ENCODE peak calls at places on chromosomes 11 and 22, in nine cellular contexts. T, R, A, X, Q, C, Y, Z and M are unnamed samples.

GRCh38 chr11:72751293-72752087 is 718 bp downstream of the ARAP1 start:
- DNase-seq in X (peak; percentile 69), A (no peak), Y (no peak), Q (no peak), C (no peak), Z (peak; percentile 72), T (no peak), R (no peak), M (no peak)

GRCh38 chr11:75428301-75428724 is 4.7 kb downstream of the KLHL35 start:
- DNase-seq in T (peak; percentile 87), Z (peak; percentile 86), X (peak; percentile 94), A (peak; percentile 85), Q (peak; percentile 83), Y (no peak), R (peak; percentile 99), C (no peak), M (peak; percentile 81)

GRCh38 chr11:2673871-2674471 is 25.8 kb downstream of the KCNQ1OT1 start:
- DNase-seq in T (peak; percentile 8), C (no peak), Q (peak; percentile 43), X (peak; percentile 62), A (no peak), R (no peak), Y (no peak), Z (no peak), M (peak; percentile 23)

GRCh38 chr22:28369849-28370248 is 309.8 kb downstream of the TTC28 start:
- DNase-seq in R (no peak), T (no peak), Y (no peak), X (no peak), Q (no peak), Z (no peak), C (no peak), A (no peak), M (no peak)

GRCh38 chr11:111378773-111379499 is at the start of gene POU2AF1:
- DNase-seq in T (no peak), R (no peak), Y (no peak), A (no peak), X (peak; percentile 95), C (no peak), Q (no peak), Z (no peak), M (no peak)

GRCh38 chr11:102244681-102245409 is 72.4 kb upstream of the BIRC3 start:
- DNase-seq in Y (peak; percentile 78), Z (no peak), X (no peak), Q (no peak), A (no peak), R (peak; percentile 99), T (no peak), C (peak; percentile 20), M (peak; percentile 48)

GRCh38 chr11:100687032-100687629 is at the start of gene ARHGAP42:
- DNase-seq in Y (peak; percentile 74), Q (peak; percentile 95), R (peak; percentile 72), T (peak; percentile 58), C (peak; percentile 47), A (peak; percentile 82), X (peak; percentile 91), Z (peak; percentile 47), M (no peak)

GRCh38 chr11:124725719-124726105 is 14.0 kb upstream of the NRGN start:
- DNase-seq in X (no peak), Y (no peak), T (no peak), R (peak; percentile 73), A (no peak), Q (no peak), C (no peak), Z (no peak), M (no peak)

GRCh38 chr11:44998051-44998450 is 47.4 kb upstream of the TP53I11 start:
- DNase-seq in T (peak; percentile 68), R (no peak), Y (no peak), X (no peak), C (no peak), Q (peak; percentile 39), A (no peak), Z (no peak), M (no peak)

GRCh38 chr11:111977141-111978027 is 40.2 kb downstream of the DIXDC1 start:
- DNase-seq in T (peak; percentile 70), Z (peak; percentile 46), Q (peak; percentile 85), X (peak; percentile 82), Y (peak; percentile 51), R (peak; percentile 56), C (no peak), A (peak; percentile 70), M (peak; percentile 40)

GRCh38 chr22:44567846-44568493 is 69.9 kb upstream of the RTL6 start:
- DNase-seq in Z (peak; percentile 48), A (no peak), R (peak; percentile 36), X (peak; percentile 79), Q (peak; percentile 85), C (no peak), T (peak; percentile 72), Y (peak; percentile 43), M (peak; percentile 50)

GRCh38 chr11:113618360-113618759 is 87.7 kb downstream of the TMPRSS5 start:
- DNase-seq in R (peak; percentile 98), A (no peak), X (no peak), Q (no peak), T (no peak), Y (no peak), Z (no peak), C (no peak), M (no peak)

GRCh38 chr11:69882270-69882608 is 63.0 kb upstream of the FGF3 start:
- DNase-seq in Q (no peak), X (no peak), R (no peak), Z (no peak), C (no peak), A (no peak), T (no peak), Y (no peak), M (no peak)

GRCh38 chr11:72741429-72741833 is 10.8 kb downstream of the ARAP1 start:
- DNase-seq in X (peak; percentile 88), A (peak; percentile 69), T (no peak), R (peak; percentile 44), Z (peak; percentile 83), C (no peak), Q (no peak), Y (peak; percentile 86), M (no peak)

GRCh38 chr22:50293441-50294318 is 13.8 kb downstream of the PLXNB2 start:
- DNase-seq in A (peak; percentile 89), Q (peak; percentile 95), X (peak; percentile 88), Z (peak; percentile 91), C (no peak), T (peak; percentile 71), Y (peak; percentile 69), R (peak; percentile 71), M (peak; percentile 78)

DNA sequence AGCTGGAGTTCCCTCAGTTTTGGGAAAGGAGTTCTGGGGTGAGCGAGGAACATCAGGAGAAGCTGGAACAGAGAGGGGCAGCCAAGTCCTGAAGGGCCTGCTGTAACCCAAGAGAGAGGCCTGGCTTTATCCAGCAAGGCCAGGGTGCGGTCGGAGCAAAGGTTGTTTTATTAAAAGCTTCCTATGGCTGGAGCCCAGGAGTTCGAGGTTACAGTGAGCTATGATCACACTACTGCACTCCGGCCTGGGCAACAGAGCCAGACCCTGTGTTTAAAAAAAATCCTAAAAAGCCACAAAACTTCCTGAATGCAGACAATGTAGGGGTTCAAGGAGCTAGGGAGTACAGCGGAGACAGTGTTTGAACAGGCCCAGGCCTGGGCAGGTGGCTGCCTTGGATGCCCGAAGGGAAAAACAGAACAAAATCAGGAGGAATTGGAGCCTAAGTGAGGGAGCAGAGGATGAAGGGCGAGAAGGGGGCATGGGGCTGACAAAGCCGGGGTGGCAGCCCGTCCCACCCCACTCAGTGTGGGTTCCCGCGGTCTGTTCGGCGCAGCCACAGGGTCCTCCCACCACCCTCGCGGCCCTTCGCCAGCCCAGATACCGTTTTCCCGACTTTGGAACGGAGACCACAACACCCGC is 22.1 kb upstream of the MALAT1 start:
- DNase-seq in R (no peak), Q (no peak), Y (peak; percentile 49), T (peak; percentile 45), C (no peak), Z (no peak), X (no peak), A (no peak), M (no peak)
- H3K4me1 ChIP-seq in R (peaks cover 42% of the 10 kb centered on the region), Q (peaks cover 4% of the 10 kb centered on the region), Y (peaks cover 26% of the 10 kb centered on the region), T (peaks cover 52% of the 10 kb centered on the region), C (peaks cover 76% of the 10 kb centered on the region), Z (peaks cover 53% of the 10 kb centered on the region), X (peaks cover 65% of the 10 kb centered on the region), A (no peaks in the 10 kb centered on the region), M (peaks cover 7% of the 10 kb centered on the region)

DNA sequence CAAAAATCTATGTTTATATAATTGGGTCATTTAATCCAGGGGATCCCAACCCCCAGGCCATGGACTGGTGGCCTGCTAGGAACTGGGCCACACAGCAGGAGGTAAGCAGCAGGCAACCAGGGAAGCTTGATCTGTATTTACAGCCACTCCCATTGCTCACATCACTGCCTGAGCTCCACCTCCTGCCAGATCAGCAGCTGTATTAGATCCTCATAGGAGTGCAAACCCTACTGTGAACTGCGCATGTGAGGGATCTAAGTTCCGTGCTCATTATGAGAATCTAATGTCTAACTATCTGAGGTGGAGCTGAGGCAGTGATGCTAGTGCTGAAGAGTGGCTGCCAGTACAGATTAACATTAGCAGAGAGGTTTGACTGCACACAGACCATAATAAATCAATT is 32.8 kb downstream of the MS4A2 start:
- DNase-seq in Q (peak; percentile 69), Y (no peak), C (no peak), A (no peak), X (no peak), T (no peak), Z (no peak), R (no peak), M (no peak)
- H3K4me1 ChIP-seq in Q (peaks cover 11% of the 10 kb centered on the region), Y (no peaks in the 10 kb centered on the region), C (no peaks in the 10 kb centered on the region), A (no peaks in the 10 kb centered on the region), X (no peaks in the 10 kb centered on the region), T (no peaks in the 10 kb centered on the region), Z (no peaks in the 10 kb centered on the region), R (peaks cover 13% of the 10 kb centered on the region), M (no peaks in the 10 kb centered on the region)

GRCh38 chr11:118079507-118079906 is 2.6 kb downstream of the TMPRSS4 start:
- DNase-seq in Y (no peak), A (no peak), T (no peak), C (no peak), R (no peak), Q (no peak), X (no peak), Z (no peak), M (no peak)

GRCh38 chr11:118078972-118079411 is 2.1 kb downstream of the TMPRSS4 start:
- DNase-seq in A (no peak), C (no peak), T (no peak), R (no peak), Q (no peak), Y (no peak), X (no peak), Z (no peak), M (no peak)

GRCh38 chr11:118074785-118075184 is 2.1 kb upstream of the TMPRSS4 start:
- DNase-seq in C (no peak), Y (no peak), T (no peak), A (no peak), R (peak; percentile 61), Q (no peak), Z (no peak), X (no peak), M (peak; percentile 53)

GRCh38 chr11:118074091-118074685 is 2.7 kb upstream of the TMPRSS4 start:
- DNase-seq in Z (no peak), C (no peak), X (no peak), T (no peak), A (no peak), R (no peak), Y (no peak), Q (no peak), M (no peak)

GRCh38 chr11:118076754-118077281 is at the start of gene TMPRSS4:
- DNase-seq in Z (peak; percentile 71), C (no peak), X (no peak), Y (no peak), R (peak; percentile 83), T (peak; percentile 65), A (no peak), Q (no peak), M (no peak)
- H3K4me1 ChIP-seq in Z (no peaks in the 10 kb centered on the region), C (no peaks in the 10 kb centered on the region), X (no peaks in the 10 kb centered on the region), Y (no peaks in the 10 kb centered on the region), R (peaks cover 11% of the 10 kb centered on the region), T (peaks cover 9% of the 10 kb centered on the region), A (no peaks in the 10 kb centered on the region), Q (no peaks in the 10 kb centered on the region), M (no peaks in the 10 kb centered on the region)

GRCh38 chr22:41831828-41832552 is 915 bp upstream of the SREBF2 start:
- DNase-seq in A (peak; percentile 27), X (no peak), T (no peak), Y (no peak), Z (no peak), R (no peak), Q (no peak), C (no peak), M (no peak)
- H3K4me1 ChIP-seq in A (no peaks in the 10 kb centered on the region), X (peaks cover 50% of the 10 kb centered on the region), T (peaks cover 27% of the 10 kb centered on the region), Y (peaks cover 11% of the 10 kb centered on the region), Z (peaks cover 14% of the 10 kb centered on the region), R (peaks cover 13% of the 10 kb centered on the region), Q (no peaks in the 10 kb centered on the region), C (peaks cover 14% of the 10 kb centered on the region), M (no peaks in the 10 kb centered on the region)